ENCODE peak calls at places on chromosomes 16 and 17, in five cellular contexts. K is A549, R is left ventricle myocardium inferior, I is brain microvascular endothelial cell, V is heart left ventricle. L is an unnamed sample.

GRCh38 chr17:27456681-27457404 is 595 bp downstream of the KSR1 start:
- DNase-seq in K (no peak), I (no peak), R (peak; percentile 20), V (peak; percentile 36), L (no peak)

GRCh38 chr16:83953796-83954576 is 946 bp downstream of the OSGIN1 start:
- DNase-seq in K (peak; percentile 72), I (peak; percentile 20), R (no peak), V (no peak), L (no peak)

GRCh38 chr16:27770271-27771196 is 220.6 kb downstream of the KATNIP start:
- DNase-seq in I (no peak), K (no peak), R (no peak), V (no peak), L (no peak)

GRCh38 chr16:73018796-73019455 is 29.0 kb downstream of the ZFHX3 start:
- DNase-seq in K (no peak), I (no peak), V (no peak), R (no peak), L (no peak)

GRCh38 chr17:34736611-34737010 is 157.2 kb downstream of the TMEM132E start:
- DNase-seq in V (no peak), R (no peak), K (no peak), I (no peak), L (no peak)

GRCh38 chr17:43021739-43022512 is at the start of gene VAT1:
- DNase-seq in R (peak; percentile 86), I (peak; percentile 46), K (peak; percentile 83), V (peak; percentile 85), L (peak; percentile 30)

GRCh38 chr17:64778367-64779290 is 116.5 kb upstream of the SMURF2 start:
- DNase-seq in K (no peak), V (no peak), R (peak; percentile 24), I (no peak), L (no peak)

GRCh38 chr16:75304521-75305363 is 53.3 kb upstream of the BCAR1 start:
- DNase-seq in R (peak; percentile 41), I (peak; percentile 94), K (peak; percentile 43), V (peak; percentile 57), L (peak; percentile 46)

GRCh38 chr17:27310548-27311110 is 16.7 kb downstream of the WSB1 start:
- DNase-seq in R (no peak), K (peak; percentile 69), I (no peak), V (no peak), L (no peak)

GRCh38 chr16:8552487-8553221 is 37.7 kb downstream of the TMEM114 start:
- DNase-seq in I (no peak), R (no peak), V (no peak), K (no peak), L (no peak)

GRCh38 chr17:19369846-19370492 is 7.4 kb upstream of the B9D1 start:
- DNase-seq in R (peak; percentile 49), K (no peak), V (peak; percentile 66), I (no peak), L (no peak)

GRCh38 chr17:66661411-66661843 is 173.5 kb upstream of the CACNG5 start:
- DNase-seq in I (peak; percentile 25), K (peak; percentile 77), V (peak; percentile 37), R (no peak), L (peak; percentile 17)

GRCh38 chr16:24776486-24777220 is 47.2 kb downstream of the TNRC6A start:
- DNase-seq in R (peak; percentile 37), V (peak; percentile 66), K (no peak), I (peak; percentile 34), L (peak; percentile 82)

GRCh38 chr17:28521296-28522085 is 15.3 kb downstream of the FOXN1 start:
- DNase-seq in R (no peak), V (no peak), I (no peak), K (no peak), L (no peak)

GRCh38 chr16:47940466-47940865 is 215.3 kb downstream of the ABCC12 start:
- DNase-seq in V (no peak), K (no peak), I (no peak), R (no peak), L (no peak)

GRCh38 chr16:80663078-80663477 is 122.3 kb downstream of the DYNLRB2 start:
- DNase-seq in I (no peak), V (no peak), R (no peak), K (no peak), L (no peak)

GRCh38 chr17:67245694-67246397 is 850 bp upstream of the HELZ start:
- DNase-seq in V (no peak), K (peak; percentile 17), R (peak; percentile 24), I (no peak), L (no peak)

GRCh38 chr17:76452102-76452645 is 778 bp downstream of the UBE2O start:
- DNase-seq in I (no peak), K (no peak), R (no peak), V (no peak), L (no peak)

GRCh38 chr17:79720705-79721295 is 9.9 kb upstream of the ENPP7 start:
- DNase-seq in I (no peak), R (no peak), K (no peak), V (no peak), L (no peak)

GRCh38 chr17:71063127-71063526 is 893.8 kb downstream of the KCNJ2 start:
- DNase-seq in K (no peak), I (no peak), R (no peak), V (no peak), L (no peak)

GRCh38 chr17:60659156-60659555 is 18.5 kb upstream of the BCAS3 start:
- DNase-seq in R (no peak), K (no peak), I (no peak), V (no peak), L (no peak)

GRCh38 chr16:84247844-84248243 is 8.0 kb upstream of the KCNG4 start:
- DNase-seq in K (no peak), R (no peak), I (no peak), V (no peak), L (no peak)

GRCh38 chr17:7558544-7559306 is at the start of gene TNFSF13:
- DNase-seq in R (peak; percentile 62), I (no peak), V (peak; percentile 45), K (no peak), L (no peak)

GRCh38 chr17:57295526-57296023 is 39.3 kb downstream of the MSI2 start:
- DNase-seq in K (peak; percentile 33), V (no peak), I (peak; percentile 26), R (no peak), L (peak; percentile 41)

GRCh38 chr17:46179375-46179999 is 13.7 kb downstream of the KANSL1 start:
- DNase-seq in I (no peak), K (no peak), V (no peak), R (no peak), L (no peak)

GRCh38 chr16:85520853-85521736 is 92.0 kb upstream of the GSE1 start:
- DNase-seq in K (no peak), V (no peak), R (no peak), I (no peak), L (no peak)

GRCh38 chr16:18839555-18839954 is 38.2 kb upstream of the ARL6IP1 start:
- DNase-seq in V (no peak), K (no peak), I (no peak), R (no peak), L (no peak)

GRCh38 chr16:57409065-57409464 is 4.5 kb downstream of the CCL17 start:
- DNase-seq in R (no peak), I (no peak), V (no peak), K (no peak), L (no peak)

GRCh38 chr17:67610061-67610460 is 107.7 kb upstream of the NOL11 start:
- DNase-seq in R (no peak), K (no peak), V (no peak), I (no peak), L (no peak)

GRCh38 chr17:44307387-44308186 is 814 bp upstream of the RUNDC3A start:
- DNase-seq in V (peak; percentile 51), R (no peak), I (no peak), K (peak; percentile 65), L (no peak)

GRCh38 chr17:80083136-80083661 is 18.2 kb upstream of the GAA start:
- DNase-seq in V (no peak), K (no peak), R (no peak), I (no peak), L (no peak)

DNA sequence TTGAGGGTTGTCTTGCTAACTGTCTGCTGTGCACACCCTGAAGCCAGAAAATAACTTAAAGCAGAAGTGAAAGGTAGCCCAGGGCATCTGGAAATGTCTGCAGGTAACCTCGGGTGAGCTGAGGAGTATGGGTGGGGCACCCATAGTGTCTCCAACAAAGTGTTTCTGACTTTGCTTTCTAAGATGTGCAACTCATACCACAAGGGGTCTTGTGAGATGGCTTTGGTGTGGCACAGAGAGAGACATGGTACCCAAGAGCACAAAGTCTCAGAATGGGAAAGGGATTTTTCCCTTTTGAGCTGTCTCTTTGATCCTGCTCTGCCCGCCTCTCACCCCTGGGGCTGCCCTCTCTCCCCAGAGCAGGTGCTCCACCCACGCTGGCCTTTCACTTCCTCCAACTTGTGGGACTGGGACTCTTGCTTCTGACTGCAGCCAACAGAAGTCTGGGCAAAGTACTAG is 6.9 kb downstream of the CHD9 start:
- DNase-seq in I (no peak), R (peak; percentile 49), K (no peak), V (peak; percentile 67), L (no peak)
- H3K4me3 ChIP-seq in I (no peak overlapping the region), R (no peak overlapping the region), K (no peak overlapping the region), V (no peak overlapping the region), L (no peak overlapping the region)

DNA sequence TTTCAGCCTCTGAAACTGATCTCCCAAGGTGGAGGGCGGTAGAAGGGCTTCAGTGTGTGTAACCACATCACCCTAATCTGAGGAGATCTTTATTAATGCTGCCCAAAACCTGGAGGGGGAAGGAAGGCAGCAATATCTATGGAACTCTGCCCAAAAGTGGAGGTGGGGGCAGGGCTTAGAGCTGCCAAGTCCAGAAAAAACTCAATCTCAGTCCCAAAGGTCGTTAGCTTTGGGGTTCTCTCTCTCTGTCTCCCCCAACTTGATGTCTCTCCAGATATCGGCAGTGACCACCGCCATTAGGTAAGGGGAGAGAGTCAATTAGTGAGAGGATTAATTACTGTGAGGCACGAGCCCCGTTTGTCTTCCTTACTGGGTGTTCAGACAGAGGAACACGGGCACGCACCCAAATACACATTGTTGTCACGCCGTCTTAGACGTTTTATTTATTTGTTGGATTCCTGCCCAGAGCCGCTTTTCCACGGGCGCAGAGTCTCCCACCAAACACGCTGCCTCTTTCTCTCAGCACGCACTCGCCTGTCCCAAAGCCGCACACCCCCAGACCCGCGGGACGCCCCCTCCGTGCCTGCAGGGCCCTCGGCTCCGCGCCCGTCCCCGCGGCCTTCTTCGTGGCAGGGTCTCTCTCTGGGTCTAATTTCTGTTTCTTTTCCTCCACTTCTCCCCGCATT is 5.4 kb upstream of the LHX1 start:
- DNase-seq in R (no peak), V (no peak), I (no peak), K (no peak), L (no peak)
- H3K4me3 ChIP-seq in R (peak overlapping the region; percentile 43), V (peak overlapping the region; percentile 21), I (no peak overlapping the region), K (no peak overlapping the region), L (no peak overlapping the region)

GRCh38 chr17:3880983-3881382 is 11.9 kb downstream of the CAMKK1 start:
- DNase-seq in I (no peak), R (no peak), V (no peak), K (no peak), L (no peak)

GRCh38 chr17:3879591-3880417 is 13.0 kb downstream of the CAMKK1 start:
- DNase-seq in V (no peak), K (no peak), R (no peak), I (no peak), L (no peak)

GRCh38 chr17:3882276-3882675 is 10.6 kb downstream of the CAMKK1 start:
- DNase-seq in I (no peak), K (no peak), R (no peak), V (no peak), L (no peak)

GRCh38 chr17:3877220-3877619 is 15.6 kb downstream of the CAMKK1 start:
- DNase-seq in I (no peak), K (no peak), R (no peak), V (no peak), L (no peak)

GRCh38 chr17:3879181-3879580 is 13.7 kb downstream of the CAMKK1 start:
- DNase-seq in K (no peak), I (peak; percentile 35), R (peak; percentile 44), V (peak; percentile 71), L (peak; percentile 82)
- H3K4me3 ChIP-seq in K (no peak overlapping the region), I (no peak overlapping the region), R (no peak overlapping the region), V (no peak overlapping the region), L (no peak overlapping the region)

GRCh38 chr16:58515871-58516767 is 802 bp downstream of the SETD6 start:
- DNase-seq in V (peak; percentile 53), K (no peak), I (no peak), R (no peak), L (no peak)
- H3K4me3 ChIP-seq in V (peak overlapping the region; percentile 76), K (peak overlapping the region; percentile 85), I (peak overlapping the region; percentile 80), R (peak overlapping the region; percentile 94), L (peak overlapping the region; percentile 89)